ENCODE peak calls at places on chromosomes 7 and 10, in nine cellular contexts. One of them, this sample, is unnamed.

GRCh38 chr7:20474244-20474643 is 141.2 kb upstream of the ABCB5 start:
- DNase-seq in HEK293T: no peak
- DNase-seq in activated CD4-positive, alpha-beta T cell treated with anti-CD3 and anti-CD28 coated beads, Interleukin-2, amount 50 U/mL, for 24 hours: no peak
- DNase-seq in amniotic epithelial cell: no peak
- DNase-seq in NB4: no peak
- DNase-seq in ACHN: no peak
- DNase-seq in endodermal cell: no peak
- DNase-seq in H9: no peak
- DNase-seq in NCI-H1092: no peak
- DNase-seq in this sample: no peak

GRCh38 chr10:13503745-13504463 is 24.9 kb downstream of the BEND7 start:
- DNase-seq in HEK293T: no peak
- DNase-seq in activated CD4-positive, alpha-beta T cell treated with anti-CD3 and anti-CD28 coated beads, Interleukin-2, amount 50 U/mL, for 24 hours: no peak
- DNase-seq in amniotic epithelial cell: peak
- DNase-seq in NB4: no peak
- DNase-seq in ACHN: peak
- DNase-seq in endodermal cell: no peak
- DNase-seq in H9: no peak
- DNase-seq in NCI-H1092: no peak
- DNase-seq in this sample: peak

GRCh38 chr10:15879663-15880062 is 19.4 kb upstream of the MINDY3 start:
- DNase-seq in HEK293T: peak
- DNase-seq in activated CD4-positive, alpha-beta T cell treated with anti-CD3 and anti-CD28 coated beads, Interleukin-2, amount 50 U/mL, for 24 hours: no peak
- DNase-seq in amniotic epithelial cell: no peak
- DNase-seq in NB4: peak
- DNase-seq in ACHN: no peak
- DNase-seq in endodermal cell: peak
- DNase-seq in H9: no peak
- DNase-seq in NCI-H1092: peak
- DNase-seq in this sample: no peak

GRCh38 chr7:480531-481218 is 39.0 kb downstream of the PDGFA start:
- DNase-seq in HEK293T: no peak
- DNase-seq in activated CD4-positive, alpha-beta T cell treated with anti-CD3 and anti-CD28 coated beads, Interleukin-2, amount 50 U/mL, for 24 hours: no peak
- DNase-seq in amniotic epithelial cell: peak
- DNase-seq in NB4: no peak
- DNase-seq in ACHN: no peak
- DNase-seq in endodermal cell: no peak
- DNase-seq in H9: no peak
- DNase-seq in NCI-H1092: no peak
- DNase-seq in this sample: no peak

GRCh38 chr10:87931836-87932230 is 68.4 kb downstream of the PTEN start:
- DNase-seq in HEK293T: no peak
- DNase-seq in activated CD4-positive, alpha-beta T cell treated with anti-CD3 and anti-CD28 coated beads, Interleukin-2, amount 50 U/mL, for 24 hours: no peak
- DNase-seq in amniotic epithelial cell: peak
- DNase-seq in NB4: no peak
- DNase-seq in ACHN: no peak
- DNase-seq in endodermal cell: no peak
- DNase-seq in H9: no peak
- DNase-seq in NCI-H1092: no peak
- DNase-seq in this sample: peak

GRCh38 chr10:47143072-47143471 is 156.9 kb upstream of the GDF10 start:
- DNase-seq in HEK293T: no peak
- DNase-seq in activated CD4-positive, alpha-beta T cell treated with anti-CD3 and anti-CD28 coated beads, Interleukin-2, amount 50 U/mL, for 24 hours: no peak
- DNase-seq in amniotic epithelial cell: no peak
- DNase-seq in NB4: no peak
- DNase-seq in ACHN: no peak
- DNase-seq in endodermal cell: no peak
- DNase-seq in H9: no peak
- DNase-seq in NCI-H1092: no peak
- DNase-seq in this sample: no peak

GRCh38 chr7:87510430-87510875 is 35.0 kb upstream of the ABCB4 start:
- DNase-seq in HEK293T: no peak
- DNase-seq in activated CD4-positive, alpha-beta T cell treated with anti-CD3 and anti-CD28 coated beads, Interleukin-2, amount 50 U/mL, for 24 hours: no peak
- DNase-seq in amniotic epithelial cell: no peak
- DNase-seq in NB4: no peak
- DNase-seq in ACHN: no peak
- DNase-seq in endodermal cell: no peak
- DNase-seq in H9: no peak
- DNase-seq in NCI-H1092: peak
- DNase-seq in this sample: no peak

GRCh38 chr7:106779877-106780276 is 85.2 kb upstream of the PIK3CG start:
- DNase-seq in HEK293T: no peak
- DNase-seq in activated CD4-positive, alpha-beta T cell treated with anti-CD3 and anti-CD28 coated beads, Interleukin-2, amount 50 U/mL, for 24 hours: no peak
- DNase-seq in amniotic epithelial cell: no peak
- DNase-seq in NB4: peak
- DNase-seq in ACHN: peak
- DNase-seq in endodermal cell: peak
- DNase-seq in H9: peak
- DNase-seq in NCI-H1092: no peak
- DNase-seq in this sample: no peak

GRCh38 chr7:85750454-85750949 is 563.6 kb upstream of the SEMA3D start:
- DNase-seq in HEK293T: peak
- DNase-seq in activated CD4-positive, alpha-beta T cell treated with anti-CD3 and anti-CD28 coated beads, Interleukin-2, amount 50 U/mL, for 24 hours: no peak
- DNase-seq in amniotic epithelial cell: peak
- DNase-seq in NB4: peak
- DNase-seq in ACHN: peak
- DNase-seq in endodermal cell: peak
- DNase-seq in H9: peak
- DNase-seq in NCI-H1092: peak
- DNase-seq in this sample: peak